ENCODE peak calls at places on chromosomes 6 and 20, in five cellular contexts. I is H1, L is NT2/D1, E is HepG2, N is GM12878. W is an unnamed sample.

GRCh38 chr20:42524058-42524457 is 665.6 kb downstream of the PTPRT start:
- DNase-seq in I (no peak), L (no peak), E (no peak), N (no peak), W (no peak)

GRCh38 chr20:1415667-1416468 is 23.0 kb upstream of the FKBP1A start:
- DNase-seq in I (no peak), L (no peak), E (peak; percentile 91), N (no peak), W (no peak)

GRCh38 chr6:135182120-135182992 is 1.2 kb downstream of the MYB start:
- DNase-seq in I (no peak), L (no peak), E (no peak), N (no peak), W (peak; percentile 30)

GRCh38 chr6:11632231-11632630 is 94.7 kb downstream of the TMEM170B start:
- DNase-seq in I (no peak), L (no peak), E (no peak), N (no peak), W (no peak)

GRCh38 chr6:15643542-15643941 is 19.3 kb downstream of the DTNBP1 start:
- DNase-seq in I (no peak), L (no peak), E (no peak), N (no peak), W (no peak)

GRCh38 chr6:90219168-90219985 is 77.3 kb downstream of the BACH2 start:
- DNase-seq in I (no peak), L (no peak), E (no peak), N (no peak), W (peak; percentile 30)

GRCh38 chr6:2986722-2987196 is 12.9 kb upstream of the NQO2 start:
- DNase-seq in I (no peak), L (no peak), E (no peak), N (no peak), W (no peak)

GRCh38 chr20:63896136-63896890 is 1.4 kb downstream of the DNAJC5 start:
- DNase-seq in I (no peak), L (no peak), E (peak; percentile 87), N (no peak), W (no peak)

GRCh38 chr6:169589699-169590257 is 112.1 kb downstream of the WDR27 start:
- DNase-seq in I (no peak), L (no peak), E (no peak), N (no peak), W (no peak)

GRCh38 chr6:24078200-24078599 is 47.8 kb upstream of the NRSN1 start:
- DNase-seq in I (no peak), L (no peak), E (no peak), N (no peak), W (no peak)

GRCh38 chr6:134604014-134604676 is 286.2 kb upstream of the SGK1 start:
- DNase-seq in I (no peak), L (no peak), E (no peak), N (no peak), W (no peak)

GRCh38 chr6:77015350-77015749 is 447.9 kb downstream of the HTR1B start:
- DNase-seq in I (no peak), L (no peak), E (no peak), N (no peak), W (no peak)

GRCh38 chr6:20946037-20946436 is 411.8 kb downstream of the CDKAL1 start:
- DNase-seq in I (no peak), L (no peak), E (peak; percentile 35), N (peak; percentile 43), W (no peak)

GRCh38 chr20:18985551-18985950 is 172.0 kb downstream of the SCP2D1 start:
- DNase-seq in I (no peak), L (no peak), E (no peak), N (no peak), W (no peak)

GRCh38 chr6:34115396-34116314 is 30.2 kb downstream of the GRM4 start:
- DNase-seq in I (no peak), L (no peak), E (no peak), N (no peak), W (peak; percentile 69)

GRCh38 chr20:3400260-3401155 is 7.0 kb downstream of the DNAAF9 start:
- DNase-seq in I (no peak), L (no peak), E (no peak), N (no peak), W (no peak)

GRCh38 chr6:126181173-126181741 is 158.7 kb upstream of the CENPW start:
- DNase-seq in I (peak; percentile 15), L (peak; percentile 30), E (peak; percentile 67), N (no peak), W (no peak)
- TF ChIP-seq SUZ12 in I (no peak), L (no peak), E (no peak), N (no peak), W (no peak)

GRCh38 chr20:37471741-37472235 is 49.3 kb upstream of the NNAT start:
- DNase-seq in I (no peak), L (no peak), E (no peak), N (no peak), W (no peak)
- TF ChIP-seq SUZ12 in I (no peak), L (no peak), E (no peak), N (no peak), W (no peak)

GRCh38 chr20:23361108-23361650 is 803 bp upstream of the GZF1 start:
- DNase-seq in I (no peak), L (no peak), E (peak; percentile 74), N (no peak), W (peak; percentile 17)
- TF ChIP-seq SUZ12 in I (no peak), L (no peak), E (no peak), N (no peak), W (no peak)

GRCh38 chr20:48236001-48236400 is 450.7 kb upstream of the SULF2 start:
- DNase-seq in I (no peak), L (no peak), E (no peak), N (no peak), W (no peak)

GRCh38 chr20:48241482-48241881 is 456.2 kb upstream of the SULF2 start:
- DNase-seq in I (no peak), L (no peak), E (no peak), N (no peak), W (no peak)

GRCh38 chr20:48238781-48239180 is 453.5 kb upstream of the SULF2 start:
- DNase-seq in I (no peak), L (no peak), E (no peak), N (no peak), W (no peak)

GRCh38 chr20:48236485-48237055 is 451.3 kb upstream of the SULF2 start:
- DNase-seq in I (no peak), L (no peak), E (no peak), N (no peak), W (no peak)

DNA sequence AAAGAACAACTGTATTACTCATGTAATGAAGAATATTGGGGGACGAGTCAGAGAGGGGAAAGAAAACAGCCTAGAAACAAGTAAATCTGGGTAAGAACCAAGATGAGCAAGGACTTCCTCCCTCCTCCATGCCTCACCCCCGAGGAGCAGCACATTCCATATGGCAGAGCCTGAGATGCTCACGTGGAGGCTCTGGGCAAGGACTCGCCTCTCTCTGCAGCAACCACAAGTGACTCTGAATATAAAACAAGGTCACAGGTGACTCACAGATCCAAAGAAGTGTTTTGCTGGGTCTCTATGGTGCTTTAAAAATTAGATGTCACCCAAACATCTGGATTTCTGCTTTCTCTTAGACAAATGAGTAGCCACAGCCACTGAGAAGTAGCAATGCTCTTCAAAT is 453.0 kb upstream of the SULF2 start:
- DNase-seq in I (no peak), L (no peak), E (no peak), N (no peak), W (no peak)
- TF ChIP-seq SUZ12 in I (no peak), L (no peak), E (no peak), N (no peak), W (no peak)

GRCh38 chr6:53568776-53569616 is 24.1 kb upstream of the GCLC start:
- DNase-seq in I (no peak), L (no peak), E (no peak), N (no peak), W (no peak)
- TF ChIP-seq SUZ12 in I (no peak), L (no peak), E (no peak), N (no peak), W (no peak)

GRCh38 chr6:32944265-32944664 is 3.4 kb upstream of the HLA-DMB start:
- DNase-seq in I (no peak), L (no peak), E (no peak), N (peak; percentile 84), W (no peak)
- TF ChIP-seq SUZ12 in I (no peak), L (no peak), E (no peak), N (no peak), W (no peak)

DNA sequence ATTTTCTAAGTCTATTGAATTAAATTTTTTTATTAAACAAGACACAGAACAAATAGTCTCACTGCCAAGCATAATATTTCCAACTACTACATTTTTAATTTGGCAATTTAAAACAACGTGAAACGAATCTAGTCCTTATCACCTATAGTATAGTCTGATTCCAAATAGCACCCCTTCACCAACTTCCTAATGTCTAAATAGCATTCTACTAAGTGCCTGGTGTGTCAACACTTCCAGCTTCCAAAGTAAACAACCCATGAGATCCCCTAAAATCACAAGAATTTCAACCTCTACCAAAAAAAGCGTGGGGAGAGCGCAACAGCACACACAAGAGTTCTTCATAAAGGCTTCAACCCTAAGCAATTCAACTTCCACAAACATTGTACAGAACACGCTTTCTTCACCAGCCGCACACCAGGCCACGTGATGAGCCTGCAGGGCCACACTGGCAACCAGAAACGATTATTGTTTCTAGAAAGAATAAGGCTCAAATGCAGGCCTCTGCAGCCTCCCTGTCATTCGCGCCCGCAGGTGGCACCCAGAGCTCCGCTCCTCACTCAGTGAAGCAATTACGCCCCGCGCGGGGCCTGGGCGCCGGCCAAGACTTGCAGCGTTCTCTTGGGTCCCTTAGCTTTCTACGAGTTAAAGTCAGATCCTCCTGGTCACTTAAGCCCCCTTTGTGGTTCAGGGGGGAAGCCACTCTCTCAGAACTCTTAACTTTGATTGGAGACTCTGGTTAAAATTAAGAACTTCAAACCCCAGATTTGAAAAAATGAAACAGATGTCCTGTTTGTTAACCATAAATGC is 18.4 kb downstream of the SIM1 start:
- DNase-seq in I (no peak), L (no peak), E (no peak), N (no peak), W (no peak)
- TF ChIP-seq SUZ12 in I (no peak), L (no peak), E (no peak), N (no peak), W (no peak)

GRCh38 chr6:137033828-137034227 is 10.9 kb downstream of the IL20RA start:
- DNase-seq in I (no peak), L (no peak), E (peak; percentile 30), N (peak; percentile 76), W (no peak)
- TF ChIP-seq SUZ12 in I (no peak), L (no peak), E (no peak), N (no peak), W (no peak)